ENCODE peak calls at places on chromosomes 11 and 22, in six cellular contexts. E is nephron progenitor cell, D is GM12864, H is BJ, P is body of pancreas, T is pancreas. C is an unnamed sample.

GRCh38 chr11:19200410-19201201 is 1.2 kb downstream of the CSRP3 start:
- DNase-seq in D (no peak), P (no peak), T (no peak), H (peak), E (no peak), C (no peak)

GRCh38 chr11:116882386-116882785 is 45.0 kb upstream of the APOA1 start:
- DNase-seq in H (peak), E (no peak), T (no peak), D (no peak), P (no peak), C (no peak)

GRCh38 chr22:50694766-50695420 is 22.3 kb downstream of the SHANK3 start:
- DNase-seq in E (no peak), T (no peak), D (no peak), P (no peak), H (no peak), C (peak)

GRCh38 chr22:23576681-23577080 is 3.4 kb downstream of the IGLL1 start:
- DNase-seq in E (no peak), P (no peak), D (no peak), H (no peak), T (no peak), C (no peak)

GRCh38 chr11:128365044-128365443 is 222.3 kb downstream of the ETS1 start:
- DNase-seq in D (no peak), P (no peak), H (no peak), T (no peak), E (peak), C (no peak)

GRCh38 chr22:36053242-36054147 is 24.9 kb upstream of the RBFOX2 start:
- DNase-seq in T (no peak), D (no peak), E (no peak), H (no peak), P (no peak), C (no peak)

GRCh38 chr11:48081151-48082010 is 101.0 kb downstream of the PTPRJ start:
- DNase-seq in H (no peak), E (no peak), T (no peak), P (peak), D (no peak), C (no peak)

GRCh38 chr11:133038850-133039249 is 493.5 kb downstream of the OPCML start:
- DNase-seq in T (no peak), D (no peak), H (no peak), P (no peak), E (no peak), C (no peak)

GRCh38 chr11:117685566-117685965 is 111.5 kb downstream of the DSCAML1 start:
- DNase-seq in E (no peak), T (no peak), P (no peak), D (no peak), H (no peak), C (no peak)

GRCh38 chr11:61042961-61043540 is 59.2 kb upstream of the CD5 start:
- DNase-seq in P (no peak), D (no peak), H (no peak), T (no peak), E (no peak), C (no peak)

GRCh38 chr11:30113326-30113873 is 96.6 kb upstream of the KCNA4 start:
- DNase-seq in E (no peak), D (no peak), T (no peak), P (no peak), H (no peak), C (no peak)

GRCh38 chr22:22955866-22956535 is 68.4 kb downstream of the IGLL5 start:
- DNase-seq in H (no peak), E (peak), T (peak), D (peak), P (peak), C (no peak)

GRCh38 chr22:22930571-22931556 is 43.2 kb downstream of the IGLL5 start:
- DNase-seq in E (no peak), P (no peak), T (no peak), H (no peak), D (no peak), C (peak)

GRCh38 chr11:130478204-130478701 is 29.8 kb downstream of the ADAMTS15 start:
- DNase-seq in P (peak), D (no peak), E (peak), H (peak), T (peak), C (no peak)

GRCh38 chr22:19817561-19818263 is 37.0 kb downstream of the GNB1L start:
- DNase-seq in P (no peak), T (no peak), E (no peak), D (no peak), H (no peak), C (peak)

GRCh38 chr11:113623114-113623513 is 83.0 kb downstream of the TMPRSS5 start:
- DNase-seq in E (no peak), T (no peak), P (no peak), D (no peak), H (no peak), C (no peak)

GRCh38 chr11:65916391-65916790 is 2.5 kb downstream of the C11orf68 start:
- DNase-seq in T (no peak), D (no peak), P (no peak), H (no peak), E (no peak), C (no peak)

GRCh38 chr11:13140028-13140870 is 131.1 kb downstream of the RASSF10 start:
- DNase-seq in P (peak), D (no peak), T (peak), E (peak), H (no peak), C (no peak)

GRCh38 chr11:69981119-69981770 is 96.9 kb upstream of the ANO1 start:
- DNase-seq in H (no peak), P (no peak), E (no peak), D (no peak), T (no peak), C (peak)

GRCh38 chr11:58762284-58763119 is 30.8 kb upstream of the GLYAT start:
- DNase-seq in P (no peak), D (no peak), E (no peak), H (no peak), T (no peak), C (no peak)

GRCh38 chr11:62269654-62270278 is at the start of gene SCGB2A2:
- DNase-seq in P (peak), E (no peak), H (no peak), D (no peak), T (no peak), C (no peak)
- TF ChIP-seq CTCF in P (peak), E (no peak), H (no peak), D (peak), T (peak), C (peak)

DNA sequence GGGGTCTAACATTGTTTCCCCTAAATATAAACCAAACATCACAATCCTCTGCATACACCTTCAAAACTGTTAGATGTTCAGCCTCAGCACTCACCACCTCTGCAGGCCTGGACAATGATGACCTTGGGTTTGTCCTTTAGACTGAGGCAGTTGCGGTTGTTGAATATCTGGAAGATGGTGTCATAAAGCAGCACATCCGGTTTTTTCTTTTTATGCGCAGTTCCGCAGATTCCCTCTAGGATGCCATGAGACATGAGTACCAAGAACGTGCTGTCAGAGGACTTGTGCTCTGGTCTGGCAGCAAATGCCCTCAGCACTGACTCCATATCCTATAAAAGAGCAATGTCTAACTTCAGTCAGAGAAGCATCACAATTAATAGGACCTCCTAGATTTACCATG is 22.8 kb downstream of the CASP5 start:
- DNase-seq in E (no peak), D (no peak), H (no peak), P (no peak), T (no peak), C (no peak)
- TF ChIP-seq CTCF in E (no peak), D (peak), H (peak), P (no peak), T (no peak), C (no peak)

GRCh38 chr11:32527776-32528175 is 55.9 kb upstream of the EIF3M start:
- DNase-seq in D (no peak), E (no peak), P (no peak), H (no peak), T (no peak), C (no peak)

GRCh38 chr11:32526715-32527114 is 56.9 kb upstream of the EIF3M start:
- DNase-seq in E (no peak), D (no peak), P (no peak), T (no peak), H (no peak), C (no peak)

GRCh38 chr11:32527191-32527590 is 56.4 kb upstream of the EIF3M start:
- DNase-seq in P (no peak), D (no peak), T (no peak), E (no peak), H (no peak), C (no peak)

GRCh38 chr11:32531528-32531927 is 52.1 kb upstream of the EIF3M start:
- DNase-seq in E (no peak), H (no peak), P (no peak), T (no peak), D (no peak), C (no peak)

DNA sequence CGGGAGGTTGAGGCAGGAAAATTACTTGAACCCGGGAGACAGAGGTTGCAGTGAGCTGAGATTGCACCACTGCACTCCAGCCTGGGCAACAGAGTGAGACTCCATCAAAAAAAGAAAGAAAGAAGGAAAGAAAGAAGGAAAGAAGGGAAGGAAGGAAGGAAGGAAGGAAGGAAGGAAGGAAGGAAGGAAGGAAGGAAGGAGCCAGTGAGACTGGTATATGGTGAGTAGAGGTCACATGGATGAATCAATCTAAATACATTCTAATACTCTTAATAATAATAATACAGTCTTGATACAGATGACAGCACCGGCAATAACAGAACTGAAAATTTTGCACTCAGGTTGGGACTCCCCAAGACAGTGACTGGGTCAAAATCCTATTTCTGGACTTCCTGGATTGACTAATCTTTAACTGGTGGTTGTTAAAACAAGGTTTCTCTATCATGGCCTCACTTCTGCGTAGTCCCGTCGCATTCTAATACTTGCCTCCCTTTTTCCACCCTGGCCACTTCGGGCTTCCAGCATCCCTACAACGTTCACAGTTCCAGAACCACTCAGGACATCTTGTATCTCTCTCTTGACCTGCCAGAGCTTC is 53.5 kb upstream of the EIF3M start:
- DNase-seq in H (no peak), E (no peak), T (no peak), P (no peak), D (peak), C (no peak)
- TF ChIP-seq CTCF in H (no peak), E (no peak), T (no peak), P (no peak), D (no peak), C (no peak)

DNA sequence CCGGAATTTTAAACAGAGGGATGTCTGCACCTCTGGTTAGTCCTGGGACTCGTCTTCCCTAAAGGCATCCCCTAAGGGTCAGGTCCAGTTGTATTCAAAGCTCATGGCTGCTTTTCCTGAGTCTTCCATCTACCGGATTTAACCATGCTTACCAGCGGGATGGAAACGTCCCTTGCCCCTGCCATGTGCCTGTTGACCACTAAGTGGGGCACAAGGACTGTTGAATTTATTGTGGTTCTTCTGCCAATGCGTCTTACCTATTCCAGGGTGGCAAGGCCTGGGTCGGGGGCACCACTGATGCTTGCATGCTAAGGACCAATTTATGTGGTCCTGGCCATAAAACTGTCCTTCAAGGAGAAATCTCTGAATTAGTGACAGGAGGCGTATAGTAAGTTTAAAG is 25.6 kb downstream of the ANKRD42 start:
- DNase-seq in E (peak), H (no peak), P (no peak), T (no peak), D (no peak), C (no peak)
- TF ChIP-seq CTCF in E (peak), H (peak), P (no peak), T (no peak), D (peak), C (peak)

DNA sequence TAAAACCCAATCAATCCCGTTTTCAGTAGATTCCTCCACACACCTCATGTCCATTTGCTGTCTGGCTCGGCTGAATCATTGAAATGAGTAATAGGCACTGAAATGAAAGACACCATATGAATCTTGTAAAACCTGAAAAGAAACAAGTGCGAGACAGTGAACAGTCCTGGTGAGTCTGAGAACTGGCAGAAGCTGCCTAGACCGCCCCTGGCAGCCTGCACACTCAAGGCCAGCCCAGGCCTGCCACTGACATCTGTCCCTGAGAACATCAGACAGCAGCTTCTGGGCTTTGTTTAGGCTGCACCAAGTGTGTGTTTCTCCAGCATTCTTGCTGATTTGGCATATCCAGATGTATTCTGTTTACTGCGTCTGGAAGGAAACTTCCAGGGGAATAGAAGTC is 44.8 kb downstream of the ENDOD1 start:
- DNase-seq in P (no peak), T (no peak), H (peak), E (no peak), D (no peak), C (no peak)
- TF ChIP-seq CTCF in P (no peak), T (no peak), H (no peak), E (no peak), D (no peak), C (no peak)

DNA sequence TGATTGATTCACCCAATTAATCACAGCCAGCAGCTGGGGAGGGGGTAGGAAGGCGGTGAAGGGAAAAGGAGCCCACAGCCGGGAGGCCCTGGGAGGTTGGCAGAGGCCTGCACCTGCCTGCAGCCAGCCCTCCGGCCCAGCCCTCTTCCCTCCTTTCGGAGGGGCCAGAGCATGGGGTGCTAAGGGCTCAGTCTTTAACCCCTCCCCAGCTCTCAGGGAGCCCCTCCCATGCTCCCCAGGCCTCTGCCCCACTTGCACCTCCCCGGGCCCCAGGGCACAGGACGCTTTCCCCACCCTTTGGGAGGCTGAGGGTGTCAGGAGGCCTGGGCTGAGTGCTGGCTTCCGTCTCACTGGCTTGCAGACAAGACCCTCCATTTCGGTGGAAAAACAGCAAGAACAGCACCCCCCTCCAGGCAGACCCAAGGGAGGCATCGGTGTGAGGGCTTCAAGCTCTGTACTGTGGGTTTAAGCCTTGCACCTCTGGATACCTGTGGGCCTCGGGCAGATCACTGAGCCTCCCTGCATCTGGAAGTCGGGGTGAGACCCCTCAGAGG is 7.3 kb downstream of the ASCL2 start:
- DNase-seq in T (no peak), P (no peak), D (no peak), H (no peak), E (no peak), C (no peak)
- TF ChIP-seq CTCF in T (no peak), P (no peak), D (no peak), H (no peak), E (no peak), C (no peak)

C was measured in chondrocyte.